ENCODE peak calls at places on chromosomes 4 and X, in six cellular contexts. Q, E, N, H, O and I are unnamed samples.

GRCh38 chr4:53196872-53197759 is 168.7 kb downstream of the SCFD2 start:
- DNase-seq in Q (no peak), E (no peak), N (no peak), H (no peak), O (no peak), I (no peak)

GRCh38 chr4:76361689-76362412 is 55.3 kb downstream of the STBD1 start:
- DNase-seq in Q (no peak), E (no peak), N (no peak), H (no peak), O (no peak), I (no peak)

GRCh38 chr4:7434766-7435150 is at the start of gene PSAPL1:
- DNase-seq in Q (no peak), E (no peak), N (no peak), H (peak; percentile 74), O (no peak), I (no peak)

GRCh38 chr4:175891863-175892262 is 79.8 kb upstream of the GPM6A start:
- DNase-seq in Q (no peak), E (no peak), N (no peak), H (no peak), O (no peak), I (no peak)

GRCh38 chr4:13264126-13264525 is 220.0 kb downstream of the RAB28 start:
- DNase-seq in Q (no peak), E (no peak), N (no peak), H (no peak), O (no peak), I (no peak)

GRCh38 chr4:121819216-121819980 is 4.3 kb downstream of the CCNA2 start:
- DNase-seq in Q (no peak), E (no peak), N (no peak), H (no peak), O (no peak), I (no peak)

GRCh38 chr4:86032476-86033022 is 327.3 kb downstream of the MAPK10 start:
- DNase-seq in Q (no peak), E (no peak), N (no peak), H (no peak), O (peak; percentile 59), I (no peak)

GRCh38 chr4:121209171-121209570 is 45.0 kb upstream of the TNIP3 start:
- DNase-seq in Q (no peak), E (no peak), N (no peak), H (no peak), O (no peak), I (no peak)

GRCh38 chr4:7207791-7208231 is 15.5 kb downstream of the SORCS2 start:
- DNase-seq in Q (no peak), E (no peak), N (peak; percentile 56), H (no peak), O (no peak), I (no peak)

GRCh38 chr4:38154681-38155588 is 194.7 kb downstream of the PTTG2 start:
- DNase-seq in Q (no peak), E (no peak), N (no peak), H (peak; percentile 79), O (no peak), I (no peak)

GRCh38 chrX:77061022-77061421 is 386.2 kb upstream of the FGF16 start:
- DNase-seq in Q (no peak), E (no peak), N (no peak), H (no peak), O (no peak), I (no peak)

GRCh38 chr4:6734165-6734786 is 18.3 kb downstream of the BLOC1S4 start:
- DNase-seq in Q (no peak), E (no peak), N (no peak), H (no peak), O (no peak), I (no peak)

GRCh38 chr4:16329797-16330134 is 103.5 kb upstream of the TAPT1 start:
- DNase-seq in Q (no peak), E (no peak), N (no peak), H (no peak), O (no peak), I (no peak)

GRCh38 chr4:176320976-176321361 is 1.2 kb downstream of the SPCS3 start:
- DNase-seq in Q (no peak), E (no peak), N (no peak), H (no peak), O (no peak), I (no peak)

GRCh38 chr4:26303008-26303407 is 17.8 kb upstream of the RBPJ start:
- DNase-seq in Q (no peak), E (no peak), N (no peak), H (no peak), O (no peak), I (no peak)

GRCh38 chr4:77073106-77073858 is 2.5 kb downstream of the CCNI start:
- DNase-seq in Q (no peak), E (no peak), N (no peak), H (no peak), O (no peak), I (no peak)

GRCh38 chrX:46574941-46575381 is 1.4 kb downstream of the CHST7 start:
- DNase-seq in Q (no peak), E (no peak), N (no peak), H (peak; percentile 31), O (no peak), I (no peak)

GRCh38 chr4:2273657-2274319 is 11.9 kb upstream of the MXD4 start:
- DNase-seq in Q (no peak), E (no peak), N (peak; percentile 11), H (no peak), O (no peak), I (no peak)
- TF ChIP-seq EP300 in Q (no peak), E (no peak), N (no peak), H (no peak), O (no peak), I (no peak)

GRCh38 chr4:17778431-17778830 is 3.0 kb downstream of the FAM184B start:
- DNase-seq in Q (no peak), E (no peak), N (no peak), H (no peak), O (no peak), I (peak; percentile 91)
- H3K27me3 ChIP-seq in Q (peaks cover 36% of the 10 kb centered on the region), E (peaks cover 25% of the 10 kb centered on the region), N (no peaks in the 10 kb centered on the region), H (peaks cover 19% of the 10 kb centered on the region), O (peaks cover 33% of the 10 kb centered on the region), I (peaks cover 6% of the 10 kb centered on the region)

GRCh38 chrX:81890476-81890875 is 688.6 kb downstream of the SH3BGRL start:
- DNase-seq in Q (no peak), E (no peak), N (no peak), H (no peak), O (no peak), I (no peak)
- H3K9me3 ChIP-seq in Q (no peaks in the 10 kb centered on the region), E (no peaks in the 10 kb centered on the region), N (no peaks in the 10 kb centered on the region), H (no peaks in the 10 kb centered on the region), O (no peaks in the 10 kb centered on the region), I (no peaks in the 10 kb centered on the region)

DNA sequence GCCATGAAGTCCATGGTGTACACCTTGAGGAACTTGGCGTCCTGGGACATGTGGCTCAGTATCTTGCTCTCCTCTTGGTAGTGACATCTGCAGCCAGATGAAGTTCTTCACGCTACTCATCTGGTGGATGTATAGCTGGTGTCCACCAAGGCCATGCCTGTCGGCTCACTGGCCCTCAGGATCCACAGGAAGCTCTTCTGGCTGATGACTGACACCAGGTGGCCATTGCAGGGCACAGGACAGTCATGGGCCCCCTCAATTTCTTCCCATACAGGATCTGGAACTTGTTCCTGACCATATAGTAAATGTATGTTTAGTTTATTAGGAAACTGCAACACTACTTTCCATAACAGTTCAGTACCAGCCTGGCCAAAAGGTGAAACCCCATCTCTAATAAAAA is 10.3 kb upstream of the CLCN5 start:
- DNase-seq in Q (no peak), E (no peak), N (no peak), H (no peak), O (no peak), I (no peak)
- TF ChIP-seq EP300 in Q (no peak), E (no peak), N (no peak), H (no peak), O (no peak), I (no peak)

GRCh38 chr4:4759233-4759632 is 100.2 kb upstream of the MSX1 start:
- DNase-seq in Q (no peak), E (no peak), N (no peak), H (no peak), O (no peak), I (no peak)

GRCh38 chr4:4759883-4760282 is 99.6 kb upstream of the MSX1 start:
- DNase-seq in Q (no peak), E (no peak), N (no peak), H (no peak), O (no peak), I (no peak)

GRCh38 chr4:4761128-4761991 is 98.1 kb upstream of the MSX1 start:
- DNase-seq in Q (peak; percentile 55), E (no peak), N (no peak), H (no peak), O (no peak), I (no peak)

GRCh38 chr4:4755306-4755705 is 104.2 kb upstream of the MSX1 start:
- DNase-seq in Q (no peak), E (no peak), N (no peak), H (no peak), O (no peak), I (no peak)

DNA sequence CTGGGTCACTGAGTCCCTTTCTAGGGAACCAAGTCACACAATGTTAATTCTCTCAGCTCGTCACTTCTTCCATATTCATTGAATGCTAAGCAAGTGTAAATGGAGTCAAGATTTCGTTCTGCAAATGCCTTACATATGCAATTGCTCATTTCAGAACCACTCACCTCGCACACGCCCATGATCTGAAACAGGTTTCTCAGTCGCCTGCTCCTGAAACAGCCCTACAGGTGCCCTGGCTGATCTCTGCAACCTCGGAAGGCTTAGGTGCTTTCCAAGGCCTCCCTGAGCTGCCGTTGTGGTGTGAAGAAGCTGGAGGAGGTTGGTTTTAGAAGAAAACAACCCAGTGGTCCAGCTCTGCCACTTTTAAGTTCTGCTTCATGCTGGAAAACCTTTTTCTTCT is 100.8 kb upstream of the MSX1 start:
- DNase-seq in Q (no peak), E (no peak), N (no peak), H (no peak), O (no peak), I (no peak)
- H3K27me3 ChIP-seq in Q (peaks cover 12% of the 10 kb centered on the region), E (peaks cover 3% of the 10 kb centered on the region), N (no peaks in the 10 kb centered on the region), H (no peaks in the 10 kb centered on the region), O (peaks cover 4% of the 10 kb centered on the region), I (peaks cover 4% of the 10 kb centered on the region)

DNA sequence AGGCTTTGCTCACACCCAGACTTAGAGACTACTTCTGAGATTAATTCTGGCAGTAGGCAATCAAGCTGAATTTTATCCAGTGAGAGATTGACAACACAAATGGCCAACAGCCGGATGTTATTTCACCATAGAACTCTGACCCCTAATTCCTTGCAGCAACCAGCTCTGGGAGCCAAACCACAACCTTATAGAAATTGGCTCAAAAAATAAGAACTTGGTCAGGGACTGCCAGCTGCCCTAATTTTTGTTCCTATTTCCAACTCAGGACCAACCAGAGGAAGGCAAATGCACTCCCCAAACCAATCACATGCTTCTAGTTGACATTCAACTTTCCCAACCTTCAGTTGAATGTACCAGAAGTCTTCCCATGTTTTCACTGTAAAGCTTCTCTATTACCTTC is 269.7 kb downstream of the HS3ST1 start:
- DNase-seq in Q (no peak), E (no peak), N (no peak), H (no peak), O (no peak), I (no peak)
- H3K9me3 ChIP-seq in Q (no peaks in the 10 kb centered on the region), E (no peaks in the 10 kb centered on the region), N (no peaks in the 10 kb centered on the region), H (no peaks in the 10 kb centered on the region), O (no peaks in the 10 kb centered on the region), I (no peaks in the 10 kb centered on the region)

GRCh38 chr4:23818097-23818648 is 71.7 kb downstream of the PPARGC1A start:
- DNase-seq in Q (no peak), E (no peak), N (no peak), H (no peak), O (no peak), I (no peak)
- TF ChIP-seq EP300 in Q (no peak), E (no peak), N (no peak), H (no peak), O (no peak), I (no peak)